ENCODE peak calls at places on chromosome 20, in eight cellular contexts. M is GM12865, F is Calu3, X is hepatocyte, Y is Panc1, K is AG04449, V is omental fat pad, W is fibroblast of lung. G is an unnamed sample.

GRCh38 chr20:9323622-9324021 is 190.8 kb upstream of the LAMP5 start:
- DNase-seq in M (peak; percentile 6), F (no peak), X (peak; percentile 19), Y (no peak), K (no peak), V (no peak), W (no peak), G (no peak)

GRCh38 chr20:34316191-34316814 is 13.1 kb upstream of the AHCY start:
- DNase-seq in M (no peak), F (peak; percentile 41), X (no peak), Y (no peak), K (no peak), V (no peak), W (peak; percentile 46), G (no peak)

GRCh38 chr20:47785900-47786762 is 850 bp upstream of the SULF2 start:
- DNase-seq in M (peak; percentile 40), F (peak; percentile 91), X (peak; percentile 87), Y (no peak), K (peak; percentile 29), V (peak; percentile 37), W (peak; percentile 81), G (no peak)

GRCh38 chr20:37394543-37395410 is 48.8 kb downstream of the SRC start:
- DNase-seq in M (no peak), F (no peak), X (no peak), Y (no peak), K (no peak), V (no peak), W (no peak), G (no peak)

GRCh38 chr20:16216227-16217210 is 356.7 kb downstream of the KIF16B start:
- DNase-seq in M (no peak), F (no peak), X (no peak), Y (peak; percentile 52), K (no peak), V (no peak), W (no peak), G (no peak)

GRCh38 chr20:44198872-44199271 is 11.7 kb downstream of the OSER1 start:
- DNase-seq in M (no peak), F (no peak), X (no peak), Y (no peak), K (no peak), V (no peak), W (no peak), G (no peak)

GRCh38 chr20:43728686-43729255 is 2.0 kb upstream of the GTSF1L start:
- DNase-seq in M (no peak), F (no peak), X (no peak), Y (no peak), K (no peak), V (no peak), W (no peak), G (no peak)

GRCh38 chr20:10714236-10714975 is 40.6 kb upstream of the JAG1 start:
- DNase-seq in M (no peak), F (no peak), X (no peak), Y (no peak), K (no peak), V (no peak), W (peak; percentile 14), G (no peak)

GRCh38 chr20:59403261-59403961 is 103.0 kb downstream of the EDN3 start:
- DNase-seq in M (peak; percentile 13), F (peak; percentile 77), X (peak; percentile 79), Y (no peak), K (no peak), V (peak; percentile 48), W (no peak), G (peak; percentile 91)

GRCh38 chr20:8778387-8778786 is 290.5 kb upstream of the PLCB4 start:
- DNase-seq in M (no peak), F (no peak), X (no peak), Y (no peak), K (no peak), V (no peak), W (no peak), G (no peak)

GRCh38 chr20:20568604-20569205 is 143.7 kb downstream of the RALGAPA2 start:
- DNase-seq in M (peak; percentile 62), F (peak; percentile 1), X (peak; percentile 61), Y (peak; percentile 25), K (peak; percentile 7), V (no peak), W (peak; percentile 69), G (no peak)

GRCh38 chr20:45223136-45223535 is 2.0 kb downstream of the SEMG2 start:
- DNase-seq in M (no peak), F (no peak), X (no peak), Y (no peak), K (no peak), V (no peak), W (no peak), G (no peak)

GRCh38 chr20:44217342-44218092 is 6.9 kb upstream of the OSER1 start:
- DNase-seq in M (peak; percentile 67), F (peak; percentile 91), X (peak; percentile 83), Y (no peak), K (no peak), V (no peak), W (peak; percentile 73), G (peak; percentile 56)

GRCh38 chr20:54510546-54511129 is 35.2 kb downstream of the DOK5 start:
- DNase-seq in M (no peak), F (no peak), X (no peak), Y (no peak), K (no peak), V (no peak), W (peak; percentile 32), G (no peak)

GRCh38 chr20:45340951-45341350 is 7.3 kb downstream of the SDC4 start:
- DNase-seq in M (no peak), F (no peak), X (peak; percentile 42), Y (no peak), K (no peak), V (no peak), W (no peak), G (no peak)

GRCh38 chr20:38302721-38303120 is 1.2 kb upstream of the BPI start:
- DNase-seq in M (no peak), F (no peak), X (no peak), Y (no peak), K (no peak), V (no peak), W (no peak), G (no peak)

GRCh38 chr20:61819921-61820825 is 245.5 kb downstream of the TAF4 start:
- DNase-seq in M (no peak), F (no peak), X (no peak), Y (no peak), K (no peak), V (no peak), W (no peak), G (no peak)

GRCh38 chr20:20734475-20734948 is 22.1 kb upstream of the RALGAPA2 start:
- DNase-seq in M (peak; percentile 48), F (no peak), X (no peak), Y (no peak), K (no peak), V (no peak), W (no peak), G (no peak)

GRCh38 chr20:41533537-41534136 is 84.5 kb downstream of the CHD6 start:
- DNase-seq in M (no peak), F (no peak), X (no peak), Y (no peak), K (no peak), V (no peak), W (no peak), G (no peak)

GRCh38 chr20:50296450-50297375 is 106.1 kb downstream of the CEBPB start:
- DNase-seq in M (no peak), F (no peak), X (no peak), Y (no peak), K (no peak), V (no peak), W (peak; percentile 45), G (no peak)

GRCh38 chr20:23048283-23049200 is 930 bp downstream of the THBD start:
- DNase-seq in M (no peak), F (peak; percentile 36), X (peak; percentile 76), Y (no peak), K (no peak), V (no peak), W (peak; percentile 23), G (no peak)
- TF ChIP-seq CTCF in M (no peak), F (no peak), X (peak; percentile 49), Y (peak; percentile 79), K (peak; percentile 55), V (no peak), W (peak; percentile 38), G (no peak)

DNA sequence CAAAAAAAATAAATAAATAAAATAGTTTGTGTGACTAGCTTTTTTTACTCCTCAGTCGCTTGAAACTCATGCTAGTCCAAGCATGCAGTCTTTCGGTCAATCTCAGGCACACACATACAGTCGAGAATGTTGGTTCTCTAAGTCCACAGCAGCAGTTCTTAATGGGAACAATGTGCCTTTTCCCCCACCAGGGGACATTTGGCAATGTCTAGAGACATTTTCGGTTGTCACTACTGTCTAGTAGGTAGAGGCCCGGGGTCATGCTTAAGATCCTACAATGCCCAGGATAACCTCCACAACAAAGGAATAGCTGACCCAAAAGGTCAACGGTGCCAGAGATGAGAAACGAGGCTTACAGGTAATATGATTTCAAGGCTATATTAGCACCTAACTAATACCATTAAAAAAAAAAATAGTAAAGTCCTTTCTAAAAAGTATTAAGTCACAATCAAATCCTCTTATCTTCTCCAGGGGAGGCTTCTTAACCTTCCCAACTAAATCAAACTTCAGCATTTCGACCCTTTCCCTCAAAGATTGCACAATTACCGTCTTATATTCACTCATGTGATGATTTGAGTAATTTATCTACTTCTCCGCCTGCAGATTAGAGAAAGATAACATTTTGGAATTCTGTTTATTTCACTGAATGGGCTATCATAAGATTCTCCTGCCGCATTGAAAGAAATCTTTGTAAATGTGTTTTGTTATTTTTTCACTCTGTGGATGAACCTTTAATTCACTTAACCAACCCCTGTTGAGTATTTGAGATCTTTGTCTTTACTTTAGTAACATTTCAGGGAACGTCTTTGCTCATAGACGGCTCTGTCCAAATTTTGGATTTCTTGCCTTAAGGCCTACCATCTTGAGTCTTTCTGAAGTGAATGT is 8.1 kb upstream of the SALL4 start:
- DNase-seq in M (no peak), F (no peak), X (no peak), Y (no peak), K (no peak), V (no peak), W (no peak), G (no peak)
- TF ChIP-seq CTCF in M (no peak), F (peak; percentile 33), X (no peak), Y (no peak), K (no peak), V (no peak), W (peak; percentile 17), G (no peak)

GRCh38 chr20:25336561-25337422 is 53.8 kb downstream of the ABHD12 start:
- DNase-seq in M (no peak), F (no peak), X (peak; percentile 47), Y (no peak), K (no peak), V (no peak), W (peak; percentile 56), G (no peak)
- TF ChIP-seq CTCF in M (no peak), F (no peak), X (peak; percentile 44), Y (peak; percentile 73), K (peak; percentile 49), V (no peak), W (peak; percentile 57), G (no peak)

DNA sequence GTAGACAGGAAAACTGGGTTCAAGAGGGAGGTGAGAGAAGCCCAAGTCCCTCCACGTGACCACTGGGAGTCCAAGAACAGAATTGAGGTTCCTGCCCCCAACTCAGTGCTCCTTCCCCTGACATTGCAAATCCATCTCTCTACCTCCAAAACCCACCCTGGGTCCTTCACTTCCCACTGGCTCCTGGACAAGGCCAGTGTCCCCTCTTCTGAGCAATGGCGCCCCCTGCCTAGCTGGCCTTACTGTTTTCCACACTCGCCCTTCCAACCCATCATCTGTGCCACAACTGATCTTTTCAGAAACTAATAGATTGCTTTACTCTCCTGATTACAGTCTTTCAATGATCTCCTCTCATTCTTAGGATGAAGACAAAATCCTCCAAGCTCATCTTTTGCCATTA is 200.3 kb downstream of the ANKRD60 start:
- DNase-seq in M (no peak), F (no peak), X (no peak), Y (no peak), K (no peak), V (no peak), W (no peak), G (no peak)
- TF ChIP-seq CTCF in M (no peak), F (peak; percentile 29), X (peak; percentile 6), Y (no peak), K (no peak), V (no peak), W (no peak), G (no peak)

G was measured in CD8-positive, alpha-beta T cell.